ENCODE peak calls at places on chromosomes 16 and 17, in eight cellular contexts. Z is A549; X is HL-60; B is CD4-positive, alpha-beta memory T cell; K is T-helper 1 cell; J is NCI-H510A treated with DMSO at 0.1 percent for 48 hours; P is T-helper 17 cell; G is stimulated activated CD4-positive, alpha-beta T cell treated with anti-CD3 and anti-CD28 coated beads, Interleukin-4, amount 100 ng/mL, for 48 hours. O is an unnamed sample.

GRCh38 chr16:82633964-82634600 is 7.3 kb downstream of the CDH13 start:
- DNase-seq in X (no peak), G (no peak), J (no peak), Z (no peak), P (no peak), K (no peak), B (no peak), O (peak)

GRCh38 chr17:49450181-49450580 is 35.5 kb upstream of the PHB1 start:
- DNase-seq in X (peak), K (no peak), B (no peak), P (no peak), G (no peak), J (no peak), Z (no peak), O (no peak)

GRCh38 chr16:1158456-1159324 is 5.8 kb downstream of the CACNA1H start:
- DNase-seq in Z (no peak), X (no peak), P (no peak), K (no peak), G (no peak), J (no peak), B (no peak), O (peak)

GRCh38 chr17:5676012-5676411 is 91.7 kb upstream of the NLRP1 start:
- DNase-seq in J (no peak), G (no peak), K (no peak), B (no peak), P (no peak), X (no peak), Z (no peak), O (no peak)

GRCh38 chr16:57143125-57143965 is 42.5 kb downstream of the PSME3IP1 start:
- DNase-seq in B (no peak), P (no peak), G (no peak), X (no peak), Z (no peak), J (no peak), K (no peak), O (no peak)

GRCh38 chr16:14958970-14959369 is 15.9 kb upstream of the PDXDC1 start:
- DNase-seq in K (no peak), B (no peak), G (no peak), X (no peak), P (no peak), Z (no peak), J (no peak), O (no peak)

GRCh38 chr17:17749921-17750320 is 68.7 kb downstream of the RAI1 start:
- DNase-seq in B (peak), G (no peak), K (peak), Z (peak), X (no peak), P (no peak), J (peak), O (peak)

GRCh38 chr17:7438050-7438614 is 1.2 kb upstream of the FGF11 start:
- DNase-seq in K (peak), X (peak), J (no peak), G (peak), Z (no peak), P (peak), B (peak), O (no peak)

GRCh38 chr16:30976486-30976885 is 8.5 kb upstream of the HSD3B7 start:
- DNase-seq in K (no peak), J (no peak), P (no peak), G (no peak), B (no peak), Z (no peak), X (no peak), O (no peak)

GRCh38 chr17:41064301-41064700 is 1.4 kb downstream of the KRTAP2-4 start:
- DNase-seq in B (no peak), X (no peak), G (no peak), J (no peak), Z (no peak), K (no peak), P (no peak), O (no peak)

GRCh38 chr16:54806961-54807360 is 123.7 kb upstream of the IRX5 start:
- DNase-seq in B (no peak), G (no peak), X (no peak), P (no peak), J (no peak), Z (no peak), K (no peak), O (no peak)

GRCh38 chr17:47813077-47813476 is 8.5 kb downstream of the OSBPL7 start:
- DNase-seq in J (no peak), G (no peak), B (no peak), P (no peak), Z (no peak), K (no peak), X (no peak), O (no peak)

O was measured in NCI-H2171 treated with DMSO at 0.1 percent for 48 hours.